ENCODE peak calls at places on chromosomes 5 and 9, in ten cellular contexts. V, W, F, A, D, Y, M, Q, U and G are unnamed samples.

GRCh38 chr9:126348911-126349550 is 22.4 kb downstream of the MVB12B start:
- DNase-seq in V (no peak), W (no peak), F (no peak), A (no peak), D (no peak), Y (no peak), M (peak), Q (no peak), U (no peak), G (no peak)

GRCh38 chr9:88954073-88954472 is 37.2 kb upstream of the S1PR3 start:
- DNase-seq in V (no peak), W (no peak), F (peak), A (no peak), D (no peak), Y (peak), M (no peak), Q (peak), U (no peak), G (no peak)

GRCh38 chr5:387491-388265 is 55.3 kb upstream of the EXOC3 start:
- DNase-seq in V (no peak), W (no peak), F (no peak), A (no peak), D (no peak), Y (no peak), M (no peak), Q (no peak), U (no peak), G (no peak)

GRCh38 chr9:122090981-122091380 is 2.1 kb downstream of the TTLL11 start:
- DNase-seq in V (no peak), W (no peak), F (no peak), A (no peak), D (no peak), Y (no peak), M (no peak), Q (no peak), U (no peak), G (no peak)

GRCh38 chr5:118327389-118327788 is 661.0 kb downstream of the DTWD2 start:
- DNase-seq in V (no peak), W (no peak), F (no peak), A (no peak), D (no peak), Y (no peak), M (no peak), Q (no peak), U (no peak), G (no peak)

GRCh38 chr9:73892371-73892770 is 604.8 kb upstream of the RORB start:
- DNase-seq in V (no peak), W (no peak), F (no peak), A (no peak), D (no peak), Y (no peak), M (no peak), Q (no peak), U (no peak), G (no peak)

GRCh38 chr5:152349683-152350526 is 55.2 kb downstream of the NMUR2 start:
- DNase-seq in V (peak), W (peak), F (peak), A (no peak), D (no peak), Y (peak), M (peak), Q (peak), U (peak), G (no peak)

GRCh38 chr5:59049070-59049469 is 466.2 kb downstream of the RAB3C start:
- DNase-seq in V (no peak), W (no peak), F (no peak), A (no peak), D (no peak), Y (no peak), M (no peak), Q (no peak), U (no peak), G (no peak)

GRCh38 chr9:121782514-121783110 is 131.2 kb downstream of the DAB2IP start:
- DNase-seq in V (no peak), W (peak), F (no peak), A (no peak), D (no peak), Y (no peak), M (peak), Q (no peak), U (no peak), G (no peak)

GRCh38 chr5:96765043-96765442 is 42.7 kb downstream of the ERAP1 start:
- DNase-seq in V (no peak), W (no peak), F (no peak), A (no peak), D (no peak), Y (no peak), M (no peak), Q (no peak), U (no peak), G (no peak)

GRCh38 chr5:96758621-96759020 is 49.1 kb downstream of the ERAP1 start:
- DNase-seq in V (no peak), W (no peak), F (peak), A (no peak), D (no peak), Y (peak), M (no peak), Q (peak), U (no peak), G (no peak)

GRCh38 chr5:96768708-96769251 is 39.0 kb downstream of the ERAP1 start:
- DNase-seq in V (no peak), W (no peak), F (no peak), A (no peak), D (no peak), Y (no peak), M (no peak), Q (no peak), U (no peak), G (no peak)

GRCh38 chr5:96761618-96762017 is 46.1 kb downstream of the ERAP1 start:
- DNase-seq in V (no peak), W (no peak), F (peak), A (no peak), D (no peak), Y (no peak), M (no peak), Q (no peak), U (no peak), G (no peak)

DNA sequence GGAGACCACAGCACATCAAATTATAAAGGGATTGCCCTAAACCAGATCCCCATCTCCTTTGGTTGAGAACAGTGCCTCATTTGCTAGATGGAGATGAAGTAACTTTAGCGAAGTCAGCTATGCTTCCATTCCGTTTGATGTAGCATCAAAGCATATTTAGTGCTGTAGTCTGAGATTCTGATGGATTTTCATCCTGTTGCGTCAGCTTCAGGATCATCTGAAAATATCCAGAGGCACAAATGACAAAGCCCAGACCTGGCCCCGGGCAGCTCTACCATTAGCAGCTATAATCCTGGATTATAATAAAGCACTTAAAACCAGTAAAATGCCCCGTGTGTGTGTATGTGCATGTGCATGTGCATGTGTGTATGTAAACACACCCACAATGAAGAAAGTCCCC is 44.7 kb downstream of the ERAP1 start:
- DNase-seq in V (no peak), W (no peak), F (no peak), A (no peak), D (no peak), Y (no peak), M (no peak), Q (no peak), U (no peak), G (no peak)
- H3K4me3 ChIP-seq in V (no peak), W (no peak), F (no peak), A (no peak), D (no peak), Y (no peak), M (no peak), Q (no peak), U (no peak), G (no peak)

GRCh38 chr5:122897283-122897602 is 51.8 kb downstream of the SNX24 start:
- DNase-seq in V (no peak), W (no peak), F (no peak), A (no peak), D (no peak), Y (no peak), M (no peak), Q (no peak), U (no peak), G (no peak)
- TF ChIP-seq CTCF in V (no peak), W (no peak), F (no peak), A (no peak), D (no peak), Y (no peak), M (no peak), Q (no peak), U (no peak), G (no peak)

DNA sequence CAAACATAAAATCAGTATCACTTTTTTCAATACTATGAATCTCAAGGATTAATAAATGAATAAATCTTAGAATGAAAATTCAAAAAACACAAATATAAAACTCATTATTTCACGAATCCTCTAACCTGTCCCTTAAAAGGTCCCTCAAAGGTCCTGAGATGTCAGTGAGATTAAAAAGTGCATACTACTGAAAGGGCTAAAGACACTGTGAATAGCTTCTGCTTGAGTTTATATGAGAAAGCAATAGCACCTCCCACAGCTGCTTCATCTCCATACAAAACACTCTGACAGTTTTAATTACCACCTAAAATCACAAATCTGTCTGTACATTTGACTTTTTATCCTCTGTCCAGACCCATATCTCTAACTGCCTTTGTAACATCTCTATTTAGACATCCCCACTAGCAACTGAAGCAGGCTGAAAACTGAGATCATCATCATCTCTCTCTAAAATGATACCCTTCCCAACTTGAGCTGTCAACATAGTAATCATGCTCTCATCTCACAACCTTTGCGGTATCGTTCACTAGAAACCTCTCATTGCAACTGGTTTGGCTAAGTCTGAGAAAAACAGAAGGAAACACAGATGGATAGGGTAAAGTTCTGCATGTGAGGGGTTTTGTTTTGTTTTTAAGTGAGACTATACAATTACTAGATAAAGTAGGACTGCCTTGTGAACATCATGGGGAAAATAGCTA is 56.3 kb downstream of the TBCA start:
- DNase-seq in V (no peak), W (no peak), F (no peak), A (no peak), D (no peak), Y (no peak), M (no peak), Q (no peak), U (no peak), G (no peak)
- H3K4me3 ChIP-seq in V (no peak), W (no peak), F (no peak), A (no peak), D (no peak), Y (no peak), M (no peak), Q (no peak), U (no peak), G (no peak)

GRCh38 chr5:54066433-54066832 is 243.9 kb downstream of the ARL15 start:
- DNase-seq in V (no peak), W (no peak), F (no peak), A (no peak), D (no peak), Y (no peak), M (no peak), Q (no peak), U (no peak), G (no peak)
- TF ChIP-seq CTCF in V (no peak), W (no peak), F (no peak), A (no peak), D (no peak), Y (no peak), M (no peak), Q (no peak), U (no peak), G (no peak)

DNA sequence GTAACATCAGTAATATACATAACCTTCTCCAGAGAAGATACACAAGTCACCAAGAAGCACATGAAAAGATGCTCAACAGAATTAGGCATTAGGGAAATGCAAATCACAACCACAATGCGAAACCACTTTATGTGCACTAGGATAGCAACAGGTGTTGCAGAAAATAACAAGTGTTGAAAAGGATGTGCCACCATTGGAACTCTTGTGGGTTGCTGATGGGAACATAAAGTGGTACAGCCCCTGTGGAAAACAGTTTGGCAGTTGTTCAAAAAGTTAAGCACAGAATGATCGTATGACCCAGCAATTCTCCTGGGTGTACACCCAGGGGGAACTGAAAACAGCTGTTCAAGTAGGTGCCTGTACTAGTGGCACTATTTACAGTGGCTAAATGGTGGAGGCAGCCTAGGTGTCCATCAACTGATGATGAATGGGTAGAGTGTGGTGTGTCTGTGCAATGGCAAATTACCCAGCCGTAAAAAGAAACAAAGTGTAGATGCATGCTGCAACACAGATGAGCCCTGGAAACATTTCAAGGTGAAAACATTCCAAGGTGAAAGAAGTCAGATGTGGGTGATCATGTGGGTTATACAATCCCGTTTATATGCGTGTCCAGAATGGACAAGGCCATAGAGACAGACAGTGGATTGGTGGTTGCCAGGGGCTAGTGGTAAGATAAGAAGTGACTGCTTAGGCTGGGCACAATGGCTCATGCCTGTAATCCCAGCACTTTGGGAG is 27.2 kb downstream of the CCDC69 start:
- DNase-seq in V (no peak), W (no peak), F (no peak), A (no peak), D (peak), Y (no peak), M (no peak), Q (no peak), U (peak), G (peak)
- H3K4me3 ChIP-seq in V (no peak), W (no peak), F (no peak), A (no peak), D (no peak), Y (no peak), M (no peak), Q (no peak), U (no peak), G (no peak)

DNA sequence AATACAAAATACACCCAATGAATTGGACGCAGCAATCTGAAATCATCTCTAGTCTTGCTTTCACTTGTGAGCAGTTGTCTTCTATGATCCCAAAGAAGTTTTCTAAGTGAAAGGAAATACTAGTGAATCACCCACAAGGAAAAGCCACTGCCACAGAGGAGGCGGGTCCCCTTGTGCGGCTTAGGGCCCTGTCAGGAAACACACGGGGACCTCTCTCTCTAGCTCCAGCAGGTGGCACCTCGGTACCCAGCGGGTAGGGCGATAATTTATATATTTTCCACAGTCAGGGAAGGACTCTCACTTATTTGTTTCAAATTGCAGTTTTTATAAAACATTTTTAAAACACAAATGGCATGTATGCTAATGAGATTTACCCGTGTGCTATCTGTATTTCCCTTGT is 417.1 kb downstream of the KDM4C start:
- DNase-seq in V (no peak), W (no peak), F (no peak), A (no peak), D (no peak), Y (no peak), M (no peak), Q (no peak), U (no peak), G (no peak)
- TF ChIP-seq CTCF in V (no peak), W (no peak), F (no peak), A (no peak), D (no peak), Y (no peak), M (no peak), Q (peak), U (no peak), G (no peak)

GRCh38 chr5:141419074-141419880 is 1.6 kb upstream of the PCDHGA11 start:
- DNase-seq in V (no peak), W (no peak), F (no peak), A (no peak), D (no peak), Y (no peak), M (no peak), Q (no peak), U (no peak), G (no peak)

GRCh38 chr5:141421489-141421855 is 621 bp downstream of the PCDHGA11 start:
- DNase-seq in V (no peak), W (no peak), F (no peak), A (no peak), D (no peak), Y (no peak), M (no peak), Q (no peak), U (no peak), G (no peak)

GRCh38 chr5:141422742-141423291 is 2.0 kb downstream of the PCDHGA11 start:
- DNase-seq in V (no peak), W (no peak), F (no peak), A (no peak), D (no peak), Y (no peak), M (no peak), Q (no peak), U (no peak), G (no peak)

GRCh38 chr5:141420855-141421488 is at the start of gene PCDHGA11:
- DNase-seq in V (peak), W (no peak), F (peak), A (peak), D (no peak), Y (peak), M (no peak), Q (peak), U (no peak), G (no peak)
- H3K4me3 ChIP-seq in V (peak), W (peak), F (peak), A (peak), D (peak), Y (peak), M (peak), Q (peak), U (no peak), G (peak)